ENCODE peak calls at places on chromosome 1, in seven cellular contexts. K, I, S, V, Y, R and F are unnamed samples.

GRCh38 chr1:3213730-3214129 is 144.7 kb downstream of the PRDM16 start:
- DNase-seq in R (no peak), S (peak; percentile 18), K (peak; percentile 37), V (no peak), Y (no peak), I (no peak), F (no peak)

GRCh38 chr1:18712254-18712605 is 81.6 kb downstream of the PAX7 start:
- DNase-seq in V (no peak), K (no peak), R (no peak), I (no peak), S (no peak), Y (no peak), F (no peak)

GRCh38 chr1:22387888-22388564 is 63.6 kb upstream of the ZBTB40 start:
- DNase-seq in S (no peak), K (peak; percentile 32), I (no peak), R (peak; percentile 30), V (no peak), Y (no peak), F (no peak)

GRCh38 chr1:9402256-9402616 is 109.5 kb downstream of the SPSB1 start:
- DNase-seq in V (no peak), K (no peak), S (no peak), R (no peak), Y (no peak), I (no peak), F (no peak)

GRCh38 chr1:48022306-48022705 is 25.1 kb upstream of the TRABD2B start:
- DNase-seq in V (no peak), K (no peak), Y (no peak), R (no peak), S (no peak), I (no peak), F (no peak)

GRCh38 chr1:118113261-118113660 is 71.8 kb downstream of the SPAG17 start:
- DNase-seq in K (no peak), I (no peak), S (no peak), Y (no peak), R (no peak), V (no peak), F (peak; percentile 19)

GRCh38 chr1:77415585-77415984 is 133.8 kb downstream of the AK5 start:
- DNase-seq in I (no peak), V (no peak), S (no peak), R (no peak), K (no peak), Y (no peak), F (no peak)

GRCh38 chr1:45299981-45300668 is 26.6 kb upstream of the HPDL start:
- DNase-seq in S (peak; percentile 46), Y (peak; percentile 45), R (peak; percentile 90), I (no peak), V (no peak), K (peak; percentile 82), F (peak; percentile 59)

GRCh38 chr1:203690730-203691129 is 64.1 kb downstream of the ATP2B4 start:
- DNase-seq in S (no peak), I (no peak), Y (no peak), V (no peak), K (no peak), R (no peak), F (no peak)

GRCh38 chr1:55478742-55479141 is 263.6 kb upstream of the USP24 start:
- DNase-seq in I (no peak), K (no peak), S (no peak), R (peak; percentile 56), V (no peak), Y (no peak), F (peak; percentile 36)

GRCh38 chr1:115665319-115665718 is 23.5 kb downstream of the VANGL1 start:
- DNase-seq in V (no peak), K (no peak), S (no peak), Y (no peak), R (no peak), I (no peak), F (no peak)

GRCh38 chr1:200184196-200184595 is 156.7 kb downstream of the NR5A2 start:
- DNase-seq in K (peak; percentile 40), R (peak; percentile 75), I (no peak), V (peak; percentile 52), Y (no peak), S (no peak), F (peak; percentile 97)

GRCh38 chr1:203512830-203513578 is 19.1 kb downstream of the OPTC start:
- DNase-seq in Y (no peak), S (no peak), V (peak; percentile 41), I (no peak), R (peak; percentile 89), K (peak; percentile 88), F (peak; percentile 98)

GRCh38 chr1:235041201-235041600 is 87.4 kb downstream of the TOMM20 start:
- DNase-seq in R (no peak), S (no peak), Y (no peak), K (no peak), V (no peak), I (no peak), F (no peak)

GRCh38 chr1:3074297-3074741 is 5.3 kb downstream of the PRDM16 start:
- DNase-seq in R (no peak), V (no peak), Y (no peak), K (peak; percentile 28), S (no peak), I (no peak), F (no peak)

GRCh38 chr1:200708769-200709168 is 29.9 kb upstream of the CAMSAP2 start:
- DNase-seq in K (no peak), S (no peak), I (no peak), R (no peak), V (no peak), Y (no peak), F (peak; percentile 61)

GRCh38 chr1:99986656-99987225 is 16.9 kb downstream of the SLC35A3 start:
- DNase-seq in K (no peak), R (peak; percentile 27), V (no peak), S (no peak), Y (no peak), I (no peak), F (no peak)

GRCh38 chr1:11229178-11229577 is 33.2 kb downstream of the MTOR start:
- DNase-seq in K (no peak), I (no peak), S (no peak), V (no peak), Y (no peak), R (no peak), F (no peak)

GRCh38 chr1:235823684-235824083 is 43.0 kb downstream of the LYST start:
- DNase-seq in Y (no peak), K (no peak), I (no peak), V (no peak), S (no peak), R (no peak), F (no peak)

GRCh38 chr1:59422921-59423575 is 126.2 kb downstream of the FGGY start:
- DNase-seq in S (peak; percentile 18), I (no peak), Y (no peak), K (peak; percentile 57), R (peak; percentile 84), V (peak; percentile 59), F (no peak)

DNA sequence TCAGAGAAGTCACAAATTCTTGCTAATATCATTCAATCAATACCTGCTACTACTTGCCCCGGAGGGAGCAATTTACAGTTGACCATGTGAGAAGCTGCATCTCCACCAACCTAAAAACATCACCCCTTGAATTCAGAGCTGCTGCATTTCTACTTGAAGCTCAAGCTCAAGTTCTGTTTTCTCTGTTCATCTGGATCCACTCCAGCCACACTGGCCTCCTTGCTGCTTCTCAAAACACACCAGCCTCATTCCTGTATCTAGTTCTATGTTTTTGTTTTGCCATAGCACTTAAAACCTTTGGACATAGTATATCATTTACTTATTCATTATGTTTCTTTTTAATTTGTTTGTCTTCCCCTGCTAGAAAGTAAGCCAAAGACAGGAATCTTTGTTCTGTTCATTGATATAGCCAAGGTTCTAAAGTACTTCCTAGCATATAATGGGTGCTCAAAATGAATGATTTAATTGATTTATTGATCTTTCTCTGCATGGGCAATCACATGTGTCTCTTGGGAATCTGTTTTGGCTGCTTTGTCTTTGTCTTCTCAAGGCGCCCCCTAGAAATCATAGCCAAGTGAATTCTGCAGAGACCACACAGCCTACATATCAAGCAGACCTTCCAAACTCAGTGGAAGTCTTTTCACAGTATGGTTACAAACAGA is 23.6 kb downstream of the SYF2 start:
- DNase-seq in I (no peak), Y (no peak), R (no peak), V (no peak), S (no peak), K (no peak), F (no peak)
- TF ChIP-seq CTCF in I (no peak), Y (no peak), R (no peak), V (no peak), S (no peak), K (no peak), F (no peak)

GRCh38 chr1:61636814-61637213 is 88.1 kb downstream of the TM2D1 start:
- DNase-seq in R (no peak), Y (no peak), K (no peak), I (no peak), V (no peak), S (no peak), F (no peak)

GRCh38 chr1:61638296-61638695 is 86.6 kb downstream of the TM2D1 start:
- DNase-seq in R (peak; percentile 89), Y (no peak), K (no peak), V (no peak), I (no peak), S (no peak), F (no peak)

GRCh38 chr1:61639218-61639617 is 85.7 kb downstream of the TM2D1 start:
- DNase-seq in S (peak; percentile 7), K (peak; percentile 20), R (peak; percentile 58), Y (no peak), I (no peak), V (no peak), F (no peak)

GRCh38 chr1:61636392-61636791 is 88.5 kb downstream of the TM2D1 start:
- DNase-seq in S (no peak), Y (no peak), V (no peak), I (no peak), K (no peak), R (no peak), F (no peak)

GRCh38 chr1:61637470-61637869 is 87.5 kb downstream of the TM2D1 start:
- DNase-seq in K (no peak), I (no peak), R (no peak), S (no peak), Y (no peak), V (no peak), F (no peak)
- TF ChIP-seq CTCF in K (no peak), I (no peak), R (no peak), S (no peak), Y (no peak), V (no peak), F (no peak)

DNA sequence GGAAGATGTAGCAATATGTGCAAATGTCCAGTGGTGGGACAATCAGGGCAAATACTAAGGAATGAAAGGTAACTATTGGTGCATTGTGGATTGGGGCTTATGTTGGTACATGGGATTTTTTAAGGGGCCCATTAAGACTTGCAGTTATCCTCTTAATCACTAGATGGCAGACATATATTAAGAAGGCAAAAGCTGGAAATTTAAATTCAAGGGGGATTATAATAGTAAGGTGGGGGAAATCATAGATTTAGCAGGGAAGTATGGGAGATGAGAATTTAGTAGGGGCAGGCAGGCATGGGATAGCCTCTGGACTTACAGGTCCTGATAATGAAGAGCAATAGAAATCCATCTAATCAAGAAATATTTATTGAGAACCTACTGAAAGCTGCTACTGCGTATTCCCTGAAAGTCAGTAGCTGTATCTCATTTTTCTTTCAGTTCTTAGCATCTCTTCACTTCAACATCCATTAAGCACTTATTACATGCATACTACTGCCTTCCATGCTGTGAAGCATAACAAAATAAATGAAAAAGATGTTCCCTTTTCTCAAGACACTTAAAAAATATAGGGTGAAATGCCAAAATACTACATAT is 251.8 kb downstream of the CRB1 start:
- DNase-seq in V (no peak), Y (no peak), K (peak; percentile 6), S (no peak), R (peak; percentile 45), I (no peak), F (peak; percentile 48)
- TF ChIP-seq CTCF in V (no peak), Y (peak; percentile 69), K (peak; percentile 45), S (peak; percentile 55), R (peak; percentile 59), I (peak; percentile 26), F (peak; percentile 56)

GRCh38 chr1:29117381-29117780 is 6.3 kb downstream of the TMEM200B start:
- DNase-seq in R (no peak), I (no peak), Y (no peak), K (no peak), S (no peak), V (no peak), F (no peak)
- TF ChIP-seq CTCF in R (peak; percentile 30), I (no peak), Y (no peak), K (peak; percentile 20), S (no peak), V (no peak), F (no peak)